ENCODE peak calls at places on chromosome 5, in four cellular contexts. H is CD14-positive monocyte, Q is astrocyte of the cerebellum, Z is dorsolateral prefrontal cortex. O is an unnamed sample.

GRCh38 chr5:150320048-150320555 is 17.4 kb upstream of the ARSI start:
- DNase-seq in H (no peak), Q (peak), Z (no peak), O (no peak)

GRCh38 chr5:160506006-160507004 is 84.7 kb downstream of the PTTG1 start:
- DNase-seq in H (peak), Q (peak), Z (peak), O (no peak)

GRCh38 chr5:174204914-174205313 is 159.4 kb downstream of the NSG2 start:
- DNase-seq in H (no peak), Q (peak), Z (no peak), O (no peak)

GRCh38 chr5:24623018-24623417 is 21.8 kb downstream of the CDH10 start:
- DNase-seq in H (no peak), Q (no peak), Z (no peak), O (no peak)

GRCh38 chr5:9365501-9365900 is 180.4 kb downstream of the SEMA5A start:
- DNase-seq in H (no peak), Q (no peak), Z (no peak), O (no peak)

GRCh38 chr5:146516151-146516475 is at the start of gene GPR151:
- DNase-seq in H (no peak), Q (no peak), Z (no peak), O (no peak)

GRCh38 chr5:168770996-168771395 is 191.8 kb upstream of the PANK3 start:
- DNase-seq in H (no peak), Q (no peak), Z (no peak), O (no peak)

GRCh38 chr5:56429110-56429561 is 196.0 kb upstream of the ANKRD55 start:
- DNase-seq in H (no peak), Q (no peak), Z (no peak), O (no peak)

GRCh38 chr5:133913413-133914155 is 54.8 kb downstream of the C5orf15 start:
- DNase-seq in H (no peak), Q (no peak), Z (no peak), O (no peak)

GRCh38 chr5:168656633-168657032 is 77.5 kb upstream of the PANK3 start:
- DNase-seq in H (no peak), Q (no peak), Z (no peak), O (no peak)

GRCh38 chr5:38433160-38433861 is 123.1 kb downstream of the LIFR start:
- DNase-seq in H (no peak), Q (peak), Z (no peak), O (no peak)

GRCh38 chr5:173745123-173745522 is 128.7 kb upstream of the BOD1 start:
- DNase-seq in H (no peak), Q (no peak), Z (no peak), O (no peak)

GRCh38 chr5:33091571-33092363 is 349.0 kb upstream of the TARS1 start:
- DNase-seq in H (no peak), Q (no peak), Z (no peak), O (no peak)

GRCh38 chr5:166499452-166500240 is 1791.8 kb upstream of the WWC1 start:
- DNase-seq in H (no peak), Q (peak), Z (no peak), O (no peak)

GRCh38 chr5:142506756-142507155 is 179.1 kb downstream of the FGF1 start:
- DNase-seq in H (no peak), Q (no peak), Z (no peak), O (no peak)

GRCh38 chr5:84378420-84378819 is 6.3 kb downstream of the EDIL3 start:
- DNase-seq in H (no peak), Q (peak), Z (no peak), O (no peak)

GRCh38 chr5:42614509-42614908 is 142.1 kb upstream of the CCDC152 start:
- DNase-seq in H (no peak), Q (peak), Z (no peak), O (no peak)

GRCh38 chr5:171272996-171273970 is 35.8 kb upstream of the TLX3 start:
- DNase-seq in H (no peak), Q (no peak), Z (no peak), O (no peak)

GRCh38 chr5:36444582-36444999 is 142.9 kb upstream of the RANBP3L start:
- DNase-seq in H (no peak), Q (no peak), Z (no peak), O (no peak)

GRCh38 chr5:52859619-52860018 is 71.9 kb downstream of the ITGA1 start:
- DNase-seq in H (no peak), Q (peak), Z (no peak), O (no peak)

GRCh38 chr5:157252741-157253465 is 13.0 kb upstream of the CYFIP2 start:
- DNase-seq in H (no peak), Q (no peak), Z (no peak), O (no peak)

GRCh38 chr5:164191240-164191639 is 685.8 kb downstream of the MAT2B start:
- DNase-seq in H (no peak), Q (peak), Z (no peak), O (no peak)

GRCh38 chr5:174086751-174087150 is 41.2 kb downstream of the NSG2 start:
- DNase-seq in H (no peak), Q (peak), Z (no peak), O (no peak)

GRCh38 chr5:59036274-59036961 is 453.5 kb downstream of the RAB3C start:
- DNase-seq in H (peak), Q (peak), Z (no peak), O (no peak)

GRCh38 chr5:35924950-35925722 is 13.3 kb downstream of the CAPSL start:
- DNase-seq in H (peak), Q (no peak), Z (peak), O (no peak)

GRCh38 chr5:67902497-67902830 is 313.1 kb upstream of the PIK3R1 start:
- DNase-seq in H (no peak), Q (no peak), Z (no peak), O (no peak)

GRCh38 chr5:159539678-159540077 is 209.4 kb upstream of the IL12B start:
- DNase-seq in H (no peak), Q (no peak), Z (no peak), O (no peak)

GRCh38 chr5:54804521-54804920 is 180.9 kb downstream of the ESM1 start:
- DNase-seq in H (no peak), Q (no peak), Z (no peak), O (no peak)

GRCh38 chr5:90279091-90279490 is 130.5 kb downstream of the CETN3 start:
- DNase-seq in H (no peak), Q (no peak), Z (no peak), O (no peak)

GRCh38 chr5:138595396-138595795 is 20.2 kb upstream of the HSPA9 start:
- DNase-seq in H (no peak), Q (no peak), Z (peak), O (no peak)

GRCh38 chr5:138597660-138598400 is 22.6 kb upstream of the HSPA9 start:
- DNase-seq in H (no peak), Q (no peak), Z (no peak), O (no peak)

GRCh38 chr5:138596105-138596987 is 21.1 kb upstream of the HSPA9 start:
- DNase-seq in H (no peak), Q (no peak), Z (no peak), O (no peak)

GRCh38 chr5:138594305-138595058 is 19.3 kb upstream of the HSPA9 start:
- DNase-seq in H (no peak), Q (no peak), Z (no peak), O (no peak)
- TF ChIP-seq CTCF in H (peak), Q (peak), Z (no peak), O (peak)

GRCh38 chr5:137758719-137759312 is 4.7 kb upstream of the HNRNPA0 start:
- DNase-seq in H (no peak), Q (no peak), Z (no peak), O (no peak)
- TF ChIP-seq CTCF in H (no peak), Q (no peak), Z (no peak), O (no peak)

DNA sequence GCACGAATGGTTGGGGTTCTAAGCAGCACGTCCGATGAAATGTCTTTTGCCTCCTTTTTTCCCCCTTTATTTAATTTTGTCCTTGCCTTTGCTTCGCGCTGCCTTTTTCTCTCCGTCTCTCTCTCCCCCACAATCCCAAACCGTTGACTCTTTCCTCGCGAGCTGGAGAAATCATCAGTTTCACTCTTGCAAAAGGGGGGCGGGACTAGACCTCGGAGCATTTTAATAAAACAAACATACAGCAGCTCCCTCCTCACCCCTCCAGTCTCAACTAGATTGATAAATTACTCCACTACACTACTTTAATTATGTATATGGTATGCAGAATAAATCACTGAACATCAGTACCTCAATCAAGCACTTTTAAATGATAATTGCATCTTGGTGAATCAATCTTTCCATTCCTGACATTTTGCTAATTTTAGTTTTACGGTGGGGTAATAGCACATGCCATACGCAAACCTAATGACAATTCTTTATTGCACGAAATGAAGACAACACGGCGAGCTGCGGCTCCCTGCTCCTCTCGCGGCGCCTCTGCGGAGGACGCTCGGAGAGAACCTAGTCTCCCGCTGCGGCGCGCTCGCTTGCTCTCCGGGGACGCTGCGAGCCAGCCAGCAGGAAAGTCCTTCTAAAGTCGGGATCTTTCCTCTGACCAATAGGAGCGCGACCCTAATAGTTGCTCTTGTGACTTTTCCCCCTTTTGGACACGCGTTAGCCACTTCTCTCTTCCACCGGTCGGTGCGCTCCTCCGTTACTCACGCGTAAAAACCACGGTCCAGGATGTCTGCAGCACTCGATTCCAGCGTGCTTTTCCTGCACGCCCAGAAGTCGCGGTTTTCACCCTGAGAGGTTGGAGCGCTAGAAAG is 816 bp upstream of the MEF2C start:
- DNase-seq in H (peak), Q (peak), Z (peak), O (peak)
- TF ChIP-seq CTCF in H (no peak), Q (peak), Z (no peak), O (peak)

DNA sequence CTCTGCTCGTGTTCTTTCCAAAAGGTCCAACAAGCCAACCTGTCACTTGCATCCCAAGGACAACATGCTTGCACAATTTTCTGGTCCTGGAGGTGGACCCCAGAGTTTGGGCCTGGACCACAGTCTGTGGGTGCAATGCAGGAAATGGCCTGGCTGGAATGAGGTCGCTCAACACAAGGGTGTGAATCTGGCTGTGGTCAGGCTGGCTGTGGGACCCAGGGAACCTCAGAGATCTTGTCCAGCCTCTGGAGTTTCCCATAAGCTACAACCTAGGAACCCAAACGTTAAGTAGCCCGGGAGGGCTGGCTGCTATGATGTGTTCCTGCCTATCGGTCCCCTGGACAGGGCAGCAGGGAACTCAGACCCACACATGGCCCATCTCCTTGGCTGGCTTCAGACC is 15.4 kb downstream of the TBC1D9B start:
- DNase-seq in H (no peak), Q (no peak), Z (no peak), O (no peak)
- TF ChIP-seq CTCF in H (peak), Q (no peak), Z (no peak), O (no peak)

GRCh38 chr5:34916518-34916917 is 1.0 kb downstream of the BRIX1 start:
- DNase-seq in H (no peak), Q (no peak), Z (no peak), O (no peak)
- TF ChIP-seq CTCF in H (no peak), Q (no peak), Z (no peak), O (no peak)

GRCh38 chr5:81575924-81576323 is 175.0 kb downstream of the SSBP2 start:
- DNase-seq in H (no peak), Q (no peak), Z (no peak), O (no peak)
- TF ChIP-seq CTCF in H (peak), Q (no peak), Z (no peak), O (no peak)

GRCh38 chr5:145236966-145237365 is 598.2 kb downstream of the PRELID2 start:
- DNase-seq in H (no peak), Q (no peak), Z (no peak), O (no peak)

GRCh38 chr5:145243016-145243415 is 592.1 kb downstream of the PRELID2 start:
- DNase-seq in H (no peak), Q (peak), Z (no peak), O (no peak)

GRCh38 chr5:145233461-145233860 is 601.7 kb downstream of the PRELID2 start:
- DNase-seq in H (no peak), Q (no peak), Z (no peak), O (no peak)

GRCh38 chr5:145236127-145236526 is 599.0 kb downstream of the PRELID2 start:
- DNase-seq in H (no peak), Q (no peak), Z (no peak), O (no peak)

GRCh38 chr5:145237843-145238242 is 597.3 kb downstream of the PRELID2 start:
- DNase-seq in H (no peak), Q (peak), Z (no peak), O (no peak)
- TF ChIP-seq CTCF in H (no peak), Q (peak), Z (peak), O (peak)

DNA sequence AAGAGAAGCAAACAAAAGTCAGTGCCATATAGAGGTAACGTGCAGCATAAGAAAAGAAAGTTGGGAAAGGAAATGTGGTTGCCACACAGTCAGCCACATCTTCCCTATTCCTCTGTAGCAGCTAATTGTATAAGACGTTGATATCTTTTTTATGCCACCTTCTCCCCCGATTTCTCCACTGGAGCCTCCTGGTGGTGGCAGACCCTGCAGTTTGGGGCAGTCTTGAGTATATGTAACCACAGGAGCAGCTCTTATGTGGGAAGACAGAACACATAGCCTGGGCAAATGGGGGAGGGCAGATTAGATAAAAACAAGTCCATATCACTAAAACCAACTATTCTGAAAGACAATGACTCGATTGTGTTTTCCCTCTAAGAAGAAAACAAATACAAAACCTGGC is 99.7 kb downstream of the PLCXD3 start:
- DNase-seq in H (no peak), Q (no peak), Z (no peak), O (no peak)
- TF ChIP-seq CTCF in H (no peak), Q (no peak), Z (no peak), O (peak)

GRCh38 chr5:6788956-6789649 is 75.9 kb downstream of the TENT4A start:
- DNase-seq in H (no peak), Q (no peak), Z (no peak), O (no peak)
- TF ChIP-seq CTCF in H (no peak), Q (no peak), Z (no peak), O (peak)

GRCh38 chr5:97600486-97600885 is 417.4 kb upstream of the RIOK2 start:
- DNase-seq in H (no peak), Q (no peak), Z (no peak), O (no peak)

GRCh38 chr5:97606531-97606930 is 423.5 kb upstream of the RIOK2 start:
- DNase-seq in H (no peak), Q (no peak), Z (no peak), O (no peak)

GRCh38 chr5:97601651-97602050 is 418.6 kb upstream of the RIOK2 start:
- DNase-seq in H (no peak), Q (no peak), Z (no peak), O (no peak)
- TF ChIP-seq CTCF in H (no peak), Q (no peak), Z (no peak), O (no peak)